ENCODE peak calls at places on chromosomes 13 and 19, in six cellular contexts. I is esophagus squamous epithelium, F is IMR-90, B is esophagus muscularis mucosa, S is heart right ventricle, Y is Caco-2. Z is an unnamed sample.

GRCh38 chr13:114100446-114101320 is 31.7 kb downstream of the RASA3 start:
- DNase-seq in I (no peak), F (no peak), B (no peak), S (no peak), Y (peak), Z (no peak)

GRCh38 chr13:54241719-54242118 is 1213.1 kb downstream of the OLFM4 start:
- DNase-seq in I (no peak), F (no peak), B (no peak), S (no peak), Y (no peak), Z (no peak)

GRCh38 chr19:49014123-49014869 is 2.6 kb downstream of the LHB start:
- DNase-seq in I (no peak), F (peak), B (no peak), S (no peak), Y (no peak), Z (no peak)

GRCh38 chr19:41427647-41428480 is 690 bp upstream of the B3GNT8 start:
- DNase-seq in I (no peak), F (no peak), B (no peak), S (no peak), Y (no peak), Z (no peak)

GRCh38 chr19:46221981-46222610 is 7.4 kb upstream of the IGFL1 start:
- DNase-seq in I (no peak), F (peak), B (no peak), S (peak), Y (no peak), Z (no peak)

GRCh38 chr13:65971541-65971940 is 1258.6 kb downstream of the PCDH9 start:
- DNase-seq in I (no peak), F (no peak), B (no peak), S (no peak), Y (no peak), Z (no peak)

GRCh38 chr19:32498641-32499200 is 82.3 kb upstream of the PDCD5 start:
- DNase-seq in I (no peak), F (no peak), B (peak), S (no peak), Y (no peak), Z (no peak)

GRCh38 chr13:98214707-98215106 is 37.6 kb upstream of the RNF113B start:
- DNase-seq in I (no peak), F (no peak), B (no peak), S (no peak), Y (no peak), Z (no peak)

GRCh38 chr19:49546825-49547565 is 19.2 kb downstream of the RCN3 start:
- DNase-seq in I (no peak), F (peak), B (peak), S (peak), Y (peak), Z (peak)

GRCh38 chr19:39814595-39814994 is 19.4 kb downstream of the DYRK1B start:
- DNase-seq in I (no peak), F (no peak), B (no peak), S (no peak), Y (no peak), Z (no peak)

GRCh38 chr19:15255359-15255990 is 23.2 kb upstream of the EPHX3 start:
- DNase-seq in I (no peak), F (no peak), B (no peak), S (no peak), Y (no peak), Z (no peak)

GRCh38 chr13:102487330-102487729 is 85.5 kb upstream of the FGF14 start:
- DNase-seq in I (no peak), F (no peak), B (no peak), S (no peak), Y (no peak), Z (no peak)

GRCh38 chr13:113654175-113654560 is 3.8 kb downstream of the ATP4B start:
- DNase-seq in I (no peak), F (no peak), B (no peak), S (no peak), Y (peak), Z (no peak)

GRCh38 chr13:75302031-75302430 is 179.9 kb downstream of the TBC1D4 start:
- DNase-seq in I (no peak), F (no peak), B (no peak), S (no peak), Y (peak), Z (no peak)

GRCh38 chr19:16441661-16442071 is 30.1 kb downstream of the EPS15L1 start:
- DNase-seq in I (no peak), F (no peak), B (no peak), S (no peak), Y (no peak), Z (peak)

GRCh38 chr19:29875931-29876330 is 64.1 kb downstream of the CCNE1 start:
- DNase-seq in I (no peak), F (no peak), B (no peak), S (no peak), Y (peak), Z (no peak)

DNA sequence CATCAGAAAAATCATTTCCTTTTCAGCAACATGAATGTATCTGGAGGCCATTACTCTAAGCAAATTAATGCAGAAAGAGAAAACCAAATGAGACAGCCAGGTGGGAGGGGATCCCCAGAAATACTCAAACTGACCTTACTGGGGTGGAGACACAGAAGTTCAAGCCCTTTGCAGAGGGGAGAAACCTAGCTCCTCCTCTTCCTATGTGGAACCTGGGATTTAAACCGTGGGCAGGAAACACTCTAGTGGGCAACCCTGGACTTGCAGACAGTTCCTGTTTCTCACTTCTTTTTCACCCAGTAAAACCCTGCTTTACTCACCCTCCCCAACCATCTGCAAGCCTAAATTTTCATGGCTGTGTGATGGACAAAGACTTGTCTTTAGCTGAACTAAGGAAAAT is 61.3 kb downstream of the SLITRK6 start:
- DNase-seq in I (no peak), F (no peak), B (no peak), S (no peak), Y (no peak), Z (no peak)
- TF ChIP-seq CTCF in I (no peak), F (no peak), B (no peak), S (no peak), Y (no peak), Z (no peak)

GRCh38 chr19:6272411-6272791 is 7.4 kb downstream of the MLLT1 start:
- DNase-seq in I (no peak), F (no peak), B (no peak), S (no peak), Y (no peak), Z (no peak)

GRCh38 chr19:6271721-6272410 is 7.9 kb downstream of the MLLT1 start:
- DNase-seq in I (no peak), F (peak), B (peak), S (peak), Y (no peak), Z (no peak)

GRCh38 chr19:6270076-6270745 is 9.6 kb downstream of the MLLT1 start:
- DNase-seq in I (no peak), F (no peak), B (no peak), S (no peak), Y (no peak), Z (no peak)

GRCh38 chr19:6270822-6271221 is 9.0 kb downstream of the MLLT1 start:
- DNase-seq in I (no peak), F (no peak), B (no peak), S (no peak), Y (no peak), Z (no peak)

DNA sequence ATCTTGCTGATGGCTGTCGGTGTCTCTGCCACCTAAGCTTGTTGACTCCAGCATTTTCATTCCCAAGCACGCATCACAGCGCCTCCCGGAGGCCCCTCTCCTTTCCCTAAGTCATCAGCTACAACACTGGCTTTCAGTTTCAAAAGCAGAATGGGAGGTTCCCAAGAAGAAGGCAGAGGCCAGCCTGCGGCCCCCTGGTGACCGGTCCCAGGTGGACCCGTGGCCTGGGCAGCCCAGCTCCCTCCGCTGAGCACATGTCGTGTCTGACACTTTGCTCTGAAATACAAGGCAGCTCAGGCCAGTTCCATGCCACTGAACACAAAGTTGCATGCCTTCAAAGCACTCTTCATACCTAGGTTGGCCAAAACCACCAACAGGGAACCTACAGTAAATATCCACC is 8.5 kb downstream of the MLLT1 start:
- DNase-seq in I (no peak), F (peak), B (no peak), S (no peak), Y (no peak), Z (no peak)
- TF ChIP-seq CTCF in I (no peak), F (peak), B (no peak), S (no peak), Y (no peak), Z (peak)

GRCh38 chr13:45331981-45332830 is 8.8 kb downstream of the TPT1 start:
- DNase-seq in I (no peak), F (peak), B (no peak), S (no peak), Y (no peak), Z (no peak)

GRCh38 chr13:45331123-45331619 is 9.8 kb downstream of the TPT1 start:
- DNase-seq in I (no peak), F (no peak), B (no peak), S (no peak), Y (no peak), Z (no peak)

GRCh38 chr13:45325806-45326205 is 15.2 kb downstream of the TPT1 start:
- DNase-seq in I (no peak), F (peak), B (no peak), S (peak), Y (no peak), Z (no peak)

GRCh38 chr13:45328661-45329105 is 12.3 kb downstream of the TPT1 start:
- DNase-seq in I (no peak), F (peak), B (no peak), S (no peak), Y (no peak), Z (no peak)

DNA sequence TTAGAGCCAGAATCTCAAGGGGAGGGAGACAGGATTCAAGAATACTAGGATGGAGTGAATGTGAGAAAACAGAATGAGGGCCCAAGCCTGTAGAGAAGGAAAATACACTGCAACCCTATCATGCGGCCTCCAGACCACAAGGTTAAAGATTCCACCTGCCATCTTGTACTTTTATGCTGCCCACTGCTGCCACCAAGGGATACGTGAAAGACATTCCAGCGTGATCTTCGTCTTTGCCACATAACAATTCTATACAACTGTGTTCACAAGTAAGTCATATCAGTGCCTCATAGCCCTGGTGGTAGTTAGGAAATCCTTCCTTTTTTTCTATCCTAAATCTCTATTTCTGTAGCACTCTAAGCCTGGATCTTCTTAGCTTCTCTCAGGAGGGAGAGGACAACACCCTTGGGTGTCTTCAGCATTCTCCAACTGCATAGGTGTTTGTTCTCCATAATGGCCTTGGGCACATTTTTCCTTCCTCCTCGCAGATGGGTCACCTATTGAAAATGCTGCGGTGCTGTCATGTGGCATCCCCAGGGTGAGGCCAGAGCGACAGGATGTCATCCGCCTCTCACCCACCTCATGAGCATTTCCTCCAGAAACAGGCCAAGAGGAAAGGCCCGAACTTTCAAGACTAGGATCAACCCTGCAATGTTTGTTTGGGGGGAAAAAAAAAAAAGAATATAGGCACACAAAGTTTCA is 13.6 kb downstream of the TPT1 start:
- DNase-seq in I (no peak), F (no peak), B (no peak), S (no peak), Y (no peak), Z (no peak)
- TF ChIP-seq CTCF in I (no peak), F (no peak), B (no peak), S (no peak), Y (no peak), Z (no peak)

GRCh38 chr19:18543814-18544475 is 572 bp upstream of the FKBP8 start:
- DNase-seq in I (peak), F (peak), B (no peak), S (peak), Y (peak), Z (no peak)
- TF ChIP-seq CTCF in I (no peak), F (no peak), B (no peak), S (no peak), Y (peak), Z (no peak)

GRCh38 chr13:110415669-110416068 is 108.6 kb downstream of the COL4A2 start:
- DNase-seq in I (no peak), F (peak), B (no peak), S (peak), Y (peak), Z (no peak)
- TF ChIP-seq CTCF in I (no peak), F (no peak), B (no peak), S (no peak), Y (peak), Z (no peak)